ENCODE peak calls at places on chromosomes 12 and 14, in ten cellular contexts. I is astrocyte; Q is sigmoid colon; Z is CD8-positive, alpha-beta T cell; P is endodermal cell; H is cardiac muscle cell; J is pancreas; N is RWPE2; F is AG04450; B is esophagus squamous epithelium. U is an unnamed sample.

GRCh38 chr14:59356298-59356697 is 108.9 kb downstream of the GPR135 start:
- DNase-seq in H (no peak), F (no peak), P (peak; percentile 52), N (no peak), I (no peak), Q (no peak), Z (no peak), B (no peak), J (no peak), U (no peak)

GRCh38 chr12:112370156-112370555 is 12.1 kb downstream of the HECTD4 start:
- DNase-seq in H (peak; percentile 13), Q (no peak), Z (no peak), P (no peak), N (no peak), J (no peak), F (no peak), I (no peak), B (no peak), U (no peak)

GRCh38 chr14:80278293-80279037 is 67.2 kb upstream of the DIO2 start:
- DNase-seq in F (no peak), Z (no peak), N (no peak), I (peak; percentile 66), B (no peak), P (no peak), J (no peak), H (peak; percentile 61), Q (no peak), U (no peak)

GRCh38 chr14:75088566-75089373 is 19.3 kb downstream of the ZC2HC1C start:
- DNase-seq in B (no peak), Q (no peak), I (peak; percentile 23), N (no peak), H (peak; percentile 71), P (peak; percentile 83), F (peak; percentile 34), Z (peak; percentile 49), J (no peak), U (peak; percentile 47)

GRCh38 chr12:48938805-48939204 is 13.5 kb upstream of the FKBP11 start:
- DNase-seq in B (no peak), H (no peak), I (no peak), Z (no peak), P (no peak), Q (no peak), J (no peak), N (no peak), F (no peak), U (peak; percentile 73)

GRCh38 chr12:27841392-27841882 is 61.4 kb upstream of the MANSC4 start:
- DNase-seq in B (no peak), H (peak; percentile 29), F (no peak), Q (no peak), Z (no peak), P (no peak), J (no peak), I (peak; percentile 55), N (no peak), U (no peak)

GRCh38 chr14:26707234-26707633 is 109.4 kb upstream of the NOVA1 start:
- DNase-seq in J (no peak), Q (no peak), Z (no peak), B (no peak), F (no peak), P (no peak), I (no peak), H (peak; percentile 63), N (no peak), U (no peak)

GRCh38 chr12:119748512-119748911 is 80.6 kb downstream of the PRKAB1 start:
- DNase-seq in I (peak; percentile 45), Z (no peak), F (no peak), N (no peak), H (no peak), J (no peak), P (no peak), Q (no peak), B (no peak), U (no peak)

DNA sequence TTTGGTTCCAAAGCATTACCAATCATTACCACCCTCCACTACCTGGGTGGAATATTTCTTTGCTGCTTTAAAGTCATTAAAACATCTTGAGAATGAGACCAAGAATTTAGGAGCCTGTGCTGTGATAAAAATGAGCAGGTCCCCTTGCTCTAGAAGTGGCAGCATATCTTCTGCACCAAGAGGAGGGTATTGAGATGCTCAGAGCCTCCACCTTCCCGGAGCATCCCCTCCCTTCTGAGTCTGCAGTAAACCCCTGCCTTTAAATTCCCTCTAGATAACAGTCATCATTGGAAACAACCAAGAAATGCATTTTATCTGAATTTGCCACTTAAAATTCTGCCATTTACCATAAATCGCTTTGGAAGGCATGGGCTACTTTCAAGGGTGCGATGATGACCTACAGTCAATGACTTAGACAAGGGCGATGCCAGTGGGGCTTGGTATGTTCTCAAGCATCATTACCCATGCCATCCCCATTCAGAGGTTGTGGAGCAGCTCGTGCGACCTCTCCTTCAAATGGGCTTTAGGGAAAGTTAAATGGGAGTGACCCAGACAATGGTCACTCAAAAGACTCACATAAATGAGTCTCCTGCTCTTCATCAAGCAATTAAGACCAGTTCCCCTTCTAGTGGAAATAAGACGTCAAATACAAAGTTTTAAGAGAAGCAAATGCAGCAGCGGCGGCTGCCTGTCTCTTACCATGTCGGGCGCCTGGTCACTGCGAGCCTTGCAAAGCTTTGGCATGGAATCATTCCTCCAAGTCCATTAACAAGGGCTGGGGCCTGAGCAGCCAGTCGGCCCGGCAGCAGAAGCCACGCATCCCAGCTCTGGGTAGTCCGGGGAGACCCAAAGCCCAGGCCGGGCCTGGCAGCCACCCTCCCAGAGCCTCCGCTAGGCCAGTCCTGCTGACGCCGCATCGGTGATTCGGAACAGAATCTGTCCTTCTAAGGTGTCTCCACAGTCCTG is 334.5 kb downstream of the TMEM121 start:
- DNase-seq in N (peak; percentile 58), P (peak; percentile 8), Z (peak; percentile 49), F (no peak), H (no peak), I (no peak), J (peak; percentile 35), Q (peak; percentile 40), B (no peak), U (peak; percentile 16)
- H3K9me3 ChIP-seq in N (peaks cover 9% of the 10 kb centered on the region), P (peaks cover 65% of the 10 kb centered on the region), Z (no peaks in the 10 kb centered on the region), F (peaks cover 94% of the 10 kb centered on the region), H (no peaks in the 10 kb centered on the region), I (peaks cover 12% of the 10 kb centered on the region), J (no peaks in the 10 kb centered on the region), Q (no peaks in the 10 kb centered on the region), B (no peaks in the 10 kb centered on the region), U (no peaks in the 10 kb centered on the region)

GRCh38 chr12:52198454-52199215 is 6.8 kb upstream of the KRT80 start:
- DNase-seq in I (no peak), N (no peak), Z (no peak), B (no peak), J (peak; percentile 44), P (no peak), F (no peak), Q (no peak), H (no peak), U (no peak)
- H3K27ac ChIP-seq in I (no peak overlapping the region), N (peak overlapping the region; percentile 76), Z (no peak overlapping the region), B (peak overlapping the region; percentile 62), J (peak overlapping the region; percentile 48), P (no peak overlapping the region), F (no peak overlapping the region), Q (peak overlapping the region; percentile 59), H (no peak overlapping the region), U (no peak overlapping the region)

DNA sequence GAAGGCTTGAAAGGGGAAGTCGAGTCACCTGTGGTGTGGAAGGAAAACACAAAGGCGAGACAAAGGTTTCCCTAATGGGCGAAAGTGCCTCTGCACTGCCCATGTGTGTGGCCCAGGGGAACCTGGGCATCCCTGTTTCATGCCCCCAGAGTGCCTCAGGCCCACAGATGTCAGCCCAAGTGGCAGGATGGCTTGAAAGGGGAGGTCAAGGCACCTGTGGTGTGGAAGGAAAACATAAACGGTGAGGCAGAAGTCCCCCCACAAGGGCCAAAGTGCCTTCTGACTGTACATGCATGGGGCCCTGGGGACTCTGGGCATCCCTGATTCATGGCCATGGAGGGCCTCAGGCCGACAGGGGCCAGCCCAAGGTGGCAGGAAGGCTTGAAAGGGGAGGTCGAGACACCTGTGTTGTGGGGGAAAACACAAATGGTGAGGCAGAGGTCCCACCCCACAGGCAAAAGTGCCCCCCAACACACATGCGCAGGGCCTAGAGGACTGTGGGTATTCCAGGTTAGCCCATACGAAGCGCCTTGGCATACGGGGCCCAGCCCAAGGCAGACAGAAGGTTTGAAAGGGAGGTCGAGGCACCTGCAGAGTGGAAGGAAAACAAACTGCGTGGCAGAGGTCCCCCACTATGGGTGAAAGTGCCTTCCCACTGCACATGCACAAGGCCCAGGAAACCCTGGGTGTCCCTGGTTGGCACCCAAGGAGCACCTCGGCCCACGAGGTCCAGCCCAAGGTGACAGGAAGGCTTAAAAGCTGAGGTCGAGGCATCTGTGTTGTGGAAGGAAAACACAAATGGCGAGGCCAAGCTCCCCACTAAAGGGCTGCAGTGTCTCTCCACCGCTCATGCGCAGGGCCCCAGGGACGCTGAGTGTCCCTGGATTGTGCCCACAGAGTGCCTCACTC is 382.3 kb downstream of the ALG10 start:
- DNase-seq in N (peak; percentile 20), F (no peak), P (peak; percentile 16), H (no peak), Q (peak; percentile 38), B (no peak), J (peak; percentile 20), I (no peak), Z (peak; percentile 17), U (peak; percentile 27)
- H3K9me3 ChIP-seq in N (peaks cover 11% of the 10 kb centered on the region), F (peaks cover 76% of the 10 kb centered on the region), P (peaks cover 52% of the 10 kb centered on the region), H (no peaks in the 10 kb centered on the region), Q (peaks cover 35% of the 10 kb centered on the region), B (peaks cover 4% of the 10 kb centered on the region), J (no peaks in the 10 kb centered on the region), I (peaks cover 42% of the 10 kb centered on the region), Z (peaks cover 9% of the 10 kb centered on the region), U (peaks cover 40% of the 10 kb centered on the region)

GRCh38 chr12:12646483-12647072 is 34.9 kb downstream of the CREBL2 start:
- DNase-seq in I (no peak), N (no peak), P (no peak), Z (no peak), H (no peak), B (no peak), F (no peak), J (no peak), Q (no peak), U (no peak)

GRCh38 chr12:12648284-12648683 is 36.6 kb downstream of the CREBL2 start:
- DNase-seq in H (no peak), J (no peak), P (no peak), B (no peak), F (no peak), N (no peak), I (no peak), Z (no peak), Q (no peak), U (no peak)

GRCh38 chr12:12648951-12649650 is 37.4 kb downstream of the CREBL2 start:
- DNase-seq in Q (no peak), N (no peak), F (no peak), H (no peak), B (no peak), J (no peak), P (no peak), I (no peak), Z (no peak), U (no peak)

GRCh38 chr12:12642916-12643315 is 31.2 kb downstream of the CREBL2 start:
- DNase-seq in H (no peak), J (no peak), Z (no peak), Q (no peak), N (no peak), F (no peak), I (no peak), B (no peak), P (no peak), U (no peak)

DNA sequence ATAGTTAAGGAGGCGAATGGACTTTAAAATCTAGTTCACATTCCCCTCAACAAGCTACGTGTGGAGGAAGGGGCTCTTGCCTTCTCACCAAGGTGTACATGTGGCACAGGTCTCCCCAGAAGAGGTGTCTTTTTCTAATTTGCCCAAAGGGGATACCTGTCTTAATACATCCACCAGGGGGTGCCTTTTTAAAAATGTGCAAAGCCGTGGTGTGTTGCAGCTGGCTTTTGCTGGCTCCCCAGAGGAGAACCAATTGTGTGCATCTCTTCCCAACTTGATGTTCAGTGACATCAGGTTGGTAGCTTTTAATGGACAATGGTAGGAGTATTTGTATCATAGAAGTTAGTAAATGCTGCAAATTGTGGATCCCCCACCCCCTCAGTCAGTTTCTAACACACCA is 33.8 kb downstream of the CREBL2 start:
- DNase-seq in Q (no peak), N (no peak), Z (peak; percentile 56), P (peak; percentile 63), F (no peak), I (peak; percentile 14), J (no peak), H (peak; percentile 46), B (no peak), U (peak; percentile 60)
- H3K27ac ChIP-seq in Q (no peak overlapping the region), N (no peak overlapping the region), Z (no peak overlapping the region), P (no peak overlapping the region), F (peak overlapping the region; percentile 22), I (peak overlapping the region; percentile 56), J (no peak overlapping the region), H (no peak overlapping the region), B (no peak overlapping the region), U (no peak overlapping the region)